ENCODE peak calls at places on chromosomes 11 and 22, in ten cellular contexts. L is stimulated activated CD8-positive, alpha-beta memory T cell treated with anti-CD3 and anti-CD28 coated beads, Interleukin-4, amount 100 ng/mL, for 1 hour; C is T-helper 1 cell; U is globus pallidus; P is activated CD4-positive, alpha-beta T cell treated with anti-CD3 and anti-CD28 coated beads for 48 hours; Q is left cardiac atrium; E is activated CD8-positive, alpha-beta memory T cell treated with anti-CD3 and anti-CD28 coated beads for 1 hour; G is iris pigment epithelial cell; D is natural killer cell; S is ureter. R is an unnamed sample.
A peak's percentile ranks its signal among the peaks of the same experiment; 100 is the strongest.

GRCh38 chr11:17753641-17754040 is 19.1 kb downstream of the KCNC1 start:
- DNase-seq in U (no peak), L (no peak), S (no peak), D (no peak), G (no peak), C (no peak), E (no peak), Q (no peak), P (no peak), R (no peak)

GRCh38 chr11:9280655-9281301 is 15.6 kb upstream of the DENND5A start:
- DNase-seq in E (no peak), C (peak; percentile 10), Q (no peak), G (peak; percentile 91), D (no peak), L (no peak), P (peak; percentile 72), S (no peak), U (no peak), R (no peak)

GRCh38 chr11:5007561-5007960 is 12.9 kb downstream of the OR51L1 start:
- DNase-seq in U (no peak), P (no peak), E (no peak), L (no peak), D (no peak), C (no peak), S (no peak), Q (no peak), G (peak; percentile 9), R (no peak)

GRCh38 chr22:39928556-39929401 is 27.9 kb downstream of the GRAP2 start:
- DNase-seq in D (no peak), G (no peak), C (no peak), U (no peak), S (no peak), P (no peak), E (no peak), Q (no peak), L (no peak), R (no peak)

GRCh38 chr11:68946416-68947090 is 34.2 kb downstream of the MRGPRD start:
- DNase-seq in S (no peak), C (no peak), E (no peak), D (no peak), P (no peak), U (no peak), G (peak; percentile 79), Q (peak; percentile 56), L (no peak), R (no peak)

GRCh38 chr11:57638005-57638760 is 11.5 kb downstream of the YPEL4 start:
- DNase-seq in D (no peak), Q (peak; percentile 81), G (peak; percentile 89), E (no peak), P (no peak), S (peak; percentile 79), C (no peak), L (no peak), U (peak; percentile 55), R (no peak)

GRCh38 chr22:49502126-49502826 is 325.4 kb downstream of the BRD1 start:
- DNase-seq in D (no peak), G (peak; percentile 21), S (no peak), U (no peak), L (no peak), P (peak; percentile 11), Q (no peak), E (no peak), C (no peak), R (no peak)

GRCh38 chr11:40161855-40162410 is 1297.5 kb downstream of the LRRC4C start:
- DNase-seq in G (no peak), L (no peak), E (no peak), C (no peak), U (no peak), S (no peak), Q (peak; percentile 25), D (no peak), P (no peak), R (no peak)

GRCh38 chr11:82775736-82776346 is 42.2 kb upstream of the FAM181B start:
- DNase-seq in P (peak; percentile 61), D (no peak), C (no peak), G (peak; percentile 54), Q (no peak), L (no peak), E (no peak), U (peak; percentile 63), S (no peak), R (no peak)

GRCh38 chr11:40271361-40271760 is 1188.1 kb downstream of the LRRC4C start:
- DNase-seq in S (no peak), G (peak; percentile 2), E (no peak), D (no peak), L (no peak), P (no peak), C (no peak), U (no peak), Q (no peak), R (no peak)

GRCh38 chr11:74524501-74524900 is 31.0 kb upstream of the LIPT2 start:
- DNase-seq in S (no peak), G (no peak), U (no peak), C (no peak), L (no peak), D (no peak), P (no peak), E (no peak), Q (no peak), R (no peak)

GRCh38 chr22:46082633-46083032 is 67.7 kb upstream of the PPARA start:
- DNase-seq in E (no peak), G (no peak), Q (no peak), P (no peak), U (no peak), L (no peak), D (no peak), S (no peak), C (no peak), R (no peak)

GRCh38 chr11:2737876-2738275 is 38.1 kb upstream of the KCNQ1OT1 start:
- DNase-seq in D (no peak), U (no peak), Q (no peak), E (no peak), S (no peak), L (no peak), G (peak; percentile 12), P (no peak), C (no peak), R (no peak)

GRCh38 chr11:128421577-128421976 is 165.8 kb downstream of the ETS1 start:
- DNase-seq in C (no peak), D (no peak), S (no peak), L (no peak), G (peak; percentile 74), P (peak; percentile 38), U (no peak), Q (no peak), E (no peak), R (no peak)

GRCh38 chr11:839875-840617 is 2.3 kb downstream of the POLR2L start:
- DNase-seq in C (no peak), D (no peak), L (no peak), U (no peak), P (no peak), E (no peak), S (no peak), G (no peak), Q (no peak), R (no peak)